ENCODE peak calls at places on chromosomes 1 and 21, in six cellular contexts. S is IMR-90, D is mesenchymal stem cell, N is neuronal stem cell, B is mesendoderm, X is H1. H is an unnamed sample. For H3K79me1, the result is how much of the 10 kb centered on the place peaks cover.

GRCh38 chr1:10484519-10484918 is 9.8 kb downstream of the PEX14 start:
- DNase-seq in S (no peak), D (no peak), N (no peak), X (no peak), B (no peak), H (no peak)

GRCh38 chr1:53804791-53805505 is 33.1 kb downstream of the NDC1 start:
- DNase-seq in X (no peak), S (peak), B (no peak), N (no peak), D (peak), H (no peak)

GRCh38 chr1:205262706-205263105 is 35.0 kb downstream of the TMCC2 start:
- DNase-seq in N (no peak), S (no peak), X (no peak), B (peak), D (no peak), H (no peak)

GRCh38 chr21:36691539-36692124 is 7.3 kb upstream of the SIM2 start:
- DNase-seq in D (no peak), X (no peak), N (no peak), B (peak), S (peak), H (no peak)

GRCh38 chr1:32798679-32799416 is 18.3 kb downstream of the YARS1 start:
- DNase-seq in B (peak), S (no peak), D (no peak), X (no peak), N (no peak), H (no peak)

GRCh38 chr21:18387994-18388393 is 15.6 kb downstream of the TMPRSS15 start:
- DNase-seq in N (no peak), D (no peak), X (no peak), B (peak), S (no peak), H (no peak)

GRCh38 chr1:228646717-228647522 is 88.4 kb upstream of the RHOU start:
- DNase-seq in D (peak), S (peak), X (no peak), B (peak), N (peak), H (peak)

GRCh38 chr21:42760977-42761751 is 107.7 kb downstream of the PDE9A start:
- DNase-seq in B (no peak), S (no peak), D (no peak), N (no peak), X (no peak), H (no peak)

GRCh38 chr1:113984710-113985109 is 5.4 kb downstream of the OLFML3 start:
- DNase-seq in D (no peak), S (peak), N (no peak), B (no peak), X (no peak), H (no peak)

GRCh38 chr1:24987424-24987823 is 57.3 kb upstream of the RUNX3 start:
- DNase-seq in D (no peak), X (no peak), B (no peak), N (no peak), S (no peak), H (no peak)

GRCh38 chr1:39852214-39852791 is 31.0 kb downstream of the TRIT1 start:
- DNase-seq in S (peak), N (no peak), B (no peak), X (no peak), D (peak), H (no peak)

GRCh38 chr1:6025269-6026094 is 20.2 kb upstream of the KCNAB2 start:
- DNase-seq in S (peak), X (no peak), D (no peak), B (no peak), N (no peak), H (no peak)

GRCh38 chr1:195714248-195714647 is 894.0 kb downstream of the KCNT2 start:
- DNase-seq in B (no peak), S (peak), D (peak), X (no peak), N (no peak), H (no peak)

GRCh38 chr1:215863796-215864195 is 296.7 kb downstream of the KCTD3 start:
- DNase-seq in N (no peak), D (no peak), S (no peak), X (no peak), B (no peak), H (no peak)

GRCh38 chr1:36542962-36543515 is 60.3 kb upstream of the CSF3R start:
- DNase-seq in S (no peak), B (peak), N (no peak), D (no peak), X (no peak), H (peak)

GRCh38 chr1:9593492-9594465 is 5.1 kb downstream of the TMEM201 start:
- DNase-seq in N (peak), S (peak), B (peak), D (peak), X (peak), H (peak)

GRCh38 chr1:206606867-206607266 is 5.4 kb downstream of the EIF2D start:
- DNase-seq in X (no peak), S (peak), D (peak), N (no peak), B (peak), H (no peak)

GRCh38 chr21:16124397-16125130 is 394.8 kb downstream of the USP25 start:
- DNase-seq in S (peak), B (no peak), N (no peak), D (peak), X (no peak), H (no peak)

GRCh38 chr1:84715620-84716019 is 25.4 kb upstream of the SSX2IP start:
- DNase-seq in X (no peak), N (peak), B (no peak), S (no peak), D (no peak), H (no peak)

GRCh38 chr21:43207868-43208267 is 39.1 kb downstream of the CRYAA start:
- DNase-seq in D (no peak), S (no peak), B (no peak), N (no peak), X (no peak), H (no peak)

GRCh38 chr1:67618285-67619018 is 66.5 kb upstream of the GADD45A start:
- DNase-seq in B (no peak), D (peak), X (no peak), N (no peak), S (peak), H (no peak)

GRCh38 chr1:16369821-16370220 is 2.8 kb downstream of the SZRD1 start:
- DNase-seq in S (no peak), B (no peak), N (no peak), D (no peak), X (no peak), H (no peak)

GRCh38 chr1:173917635-173918493 is 737 bp upstream of the SERPINC1 start:
- DNase-seq in B (no peak), N (no peak), X (no peak), S (no peak), D (no peak), H (no peak)

GRCh38 chr21:43333301-43334062 is 93.4 kb downstream of the SIK1 start:
- DNase-seq in S (peak), X (no peak), B (peak), D (peak), N (peak), H (peak)

GRCh38 chr1:61157420-61157987 is 75.1 kb downstream of the NFIA start:
- DNase-seq in S (peak), D (peak), B (no peak), X (no peak), N (no peak), H (no peak)

GRCh38 chr1:102896771-102897170 is 211.6 kb downstream of the COL11A1 start:
- DNase-seq in D (no peak), B (no peak), N (no peak), S (no peak), X (no peak), H (no peak)

GRCh38 chr1:102902045-102902444 is 206.3 kb downstream of the COL11A1 start:
- DNase-seq in D (no peak), N (no peak), S (peak), X (no peak), B (no peak), H (no peak)

GRCh38 chr1:102899935-102900334 is 208.4 kb downstream of the COL11A1 start:
- DNase-seq in N (no peak), B (no peak), D (no peak), S (no peak), X (no peak), H (no peak)

GRCh38 chr1:102896286-102896685 is 212.0 kb downstream of the COL11A1 start:
- DNase-seq in N (no peak), X (no peak), D (no peak), S (no peak), B (no peak), H (no peak)

GRCh38 chr1:102897537-102897936 is 210.8 kb downstream of the COL11A1 start:
- DNase-seq in B (no peak), X (no peak), S (peak), N (no peak), D (peak), H (no peak)
- H3K79me1 ChIP-seq in B (under half), X (under half), S (under half), N (under half), D (under half), H (under half)

DNA sequence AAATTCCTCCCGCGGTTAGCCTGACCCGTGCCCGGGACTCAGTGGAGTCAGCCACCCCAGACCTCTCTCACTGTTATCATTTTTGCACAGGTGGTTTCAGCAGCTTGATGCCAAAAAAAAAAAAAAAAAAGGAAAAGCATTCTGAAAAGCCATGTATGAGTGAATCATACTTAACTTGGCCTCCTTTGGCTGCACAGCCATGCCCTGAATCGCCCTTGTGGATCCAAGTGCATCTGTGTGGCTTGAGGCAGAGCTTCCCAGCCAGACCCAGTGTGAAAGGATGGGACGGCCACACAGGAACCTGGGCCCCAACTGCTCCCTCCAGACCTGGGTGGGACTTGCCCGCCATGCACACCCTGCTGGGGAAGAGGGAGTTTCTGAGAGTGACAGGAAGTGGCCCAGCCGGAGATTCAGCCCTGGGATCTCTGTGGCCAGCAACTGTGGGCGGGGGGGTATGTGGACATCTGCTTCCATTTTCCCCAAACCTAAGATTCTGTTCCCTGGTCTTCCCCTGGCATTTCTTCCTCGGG is 8.6 kb downstream of the YBEY start:
- DNase-seq in S (peak), N (no peak), X (no peak), B (peak), D (peak), H (no peak)
- H4K8ac ChIP-seq in S (peak), N (no peak), X (peak), B (no peak), D (peak), H (no peak)

GRCh38 chr1:18922848-18923475 is 20.6 kb upstream of the ALDH4A1 start:
- DNase-seq in X (no peak), S (no peak), N (no peak), B (no peak), D (no peak), H (no peak)
- H3K79me1 ChIP-seq in X (under half), S (under half), N (under half), B (under half), D (under half), H (under half)

GRCh38 chr1:41434748-41435449 is 49.6 kb downstream of the EDN2 start:
- DNase-seq in N (no peak), S (no peak), B (no peak), D (no peak), X (no peak), H (no peak)
- H4K8ac ChIP-seq in N (peak), S (no peak), B (no peak), D (no peak), X (no peak), H (no peak)

H was measured in H9.